ENCODE peak calls at places on chromosomes 11 and 22, in eight cellular contexts. M, J, W, X, Y, O, N and E are unnamed samples. For H3K27me3, the result is how much of the 10 kb centered on the place peaks cover.

GRCh38 chr11:112958670-112959069 is 2.5 kb upstream of the NCAM1 start:
- DNase-seq in N (no peak), J (no peak), X (no peak), M (peak), Y (no peak), W (no peak), O (peak), E (no peak)

GRCh38 chr22:27300661-27301285 is 500.8 kb downstream of the MN1 start:
- DNase-seq in Y (no peak), O (no peak), W (no peak), M (no peak), J (no peak), X (no peak), N (no peak), E (no peak)

GRCh38 chr22:44834065-44834464 is 81.7 kb downstream of the ARHGAP8 start:
- DNase-seq in N (no peak), M (no peak), X (no peak), J (no peak), W (no peak), Y (no peak), O (no peak), E (no peak)

GRCh38 chr11:122748968-122749687 is 89.2 kb upstream of the CRTAM start:
- DNase-seq in O (peak), J (no peak), W (peak), X (peak), M (no peak), Y (no peak), N (no peak), E (no peak)

GRCh38 chr22:44100411-44100810 is 76.3 kb downstream of the PARVB start:
- DNase-seq in X (no peak), O (no peak), M (no peak), N (no peak), J (no peak), W (no peak), Y (no peak), E (no peak)

GRCh38 chr11:17563248-17563647 is 16.2 kb downstream of the OTOG start:
- DNase-seq in W (no peak), M (peak), O (no peak), J (no peak), X (no peak), Y (peak), N (no peak), E (no peak)

GRCh38 chr22:22855085-22855484 is 32.5 kb upstream of the IGLL5 start:
- DNase-seq in N (no peak), O (no peak), J (no peak), W (no peak), M (no peak), X (no peak), Y (no peak), E (no peak)

GRCh38 chr22:23688121-23688520 is 2.7 kb upstream of the RGL4 start:
- DNase-seq in Y (no peak), X (no peak), O (no peak), J (no peak), N (no peak), W (no peak), M (no peak), E (no peak)

GRCh38 chr22:25853902-25854301 is 111.9 kb downstream of the MYO18B start:
- DNase-seq in Y (peak), N (no peak), M (peak), W (no peak), O (no peak), J (no peak), X (no peak), E (no peak)

GRCh38 chr11:131910491-131911387 is 540.3 kb downstream of the NTM start:
- DNase-seq in Y (peak), O (peak), N (no peak), X (no peak), M (no peak), W (peak), J (no peak), E (peak)

GRCh38 chr11:118338637-118339061 is 3.9 kb downstream of the CD3D start:
- DNase-seq in J (no peak), M (peak), O (no peak), W (no peak), X (peak), N (no peak), Y (no peak), E (peak)

GRCh38 chr11:58444285-58444684 is 2.2 kb upstream of the OR5B12 start:
- DNase-seq in Y (no peak), N (no peak), X (no peak), M (peak), O (no peak), J (no peak), W (no peak), E (peak)

GRCh38 chr11:79440451-79441158 is at the start of gene TENM4:
- DNase-seq in W (peak), O (peak), J (peak), N (peak), Y (peak), X (no peak), M (no peak), E (peak)

GRCh38 chr22:40602231-40602630 is 34.3 kb downstream of the MRTFA start:
- DNase-seq in N (no peak), Y (no peak), J (no peak), W (no peak), X (no peak), O (peak), M (no peak), E (no peak)

GRCh38 chr11:70616938-70617674 is 218.8 kb downstream of the CTTN start:
- DNase-seq in J (no peak), W (no peak), Y (no peak), O (no peak), M (peak), N (no peak), X (no peak), E (no peak)

GRCh38 chr11:70930215-70930614 is 322.2 kb downstream of the SHANK2 start:
- DNase-seq in M (no peak), Y (no peak), X (no peak), J (no peak), W (no peak), O (no peak), N (no peak), E (no peak)

GRCh38 chr11:4577761-4578160 is 3.8 kb upstream of the OR52I2 start:
- DNase-seq in J (no peak), X (no peak), M (no peak), W (no peak), Y (no peak), O (no peak), N (no peak), E (no peak)

GRCh38 chr11:69652999-69653398 is 12.0 kb downstream of the CCND1 start:
- DNase-seq in M (no peak), Y (no peak), J (no peak), O (no peak), X (no peak), W (no peak), N (no peak), E (no peak)

GRCh38 chr11:118911113-118911879 is 14.4 kb downstream of the BCL9L start:
- DNase-seq in X (peak), M (peak), Y (peak), N (no peak), O (peak), J (no peak), W (no peak), E (peak)

GRCh38 chr22:37331811-37332536 is 49.7 kb downstream of the CYTH4 start:
- DNase-seq in O (no peak), W (peak), M (no peak), J (no peak), Y (no peak), N (no peak), X (no peak), E (no peak)

GRCh38 chr22:37329239-37330140 is 47.2 kb downstream of the CYTH4 start:
- DNase-seq in X (no peak), N (no peak), M (no peak), W (no peak), O (peak), Y (peak), J (no peak), E (no peak)

GRCh38 chr22:37328017-37328416 is 45.7 kb downstream of the CYTH4 start:
- DNase-seq in W (peak), X (no peak), J (no peak), O (peak), Y (no peak), N (no peak), M (no peak), E (no peak)

GRCh38 chr22:37331034-37331428 is 48.7 kb downstream of the CYTH4 start:
- DNase-seq in J (no peak), N (no peak), X (no peak), O (peak), W (peak), M (no peak), Y (no peak), E (no peak)

GRCh38 chr22:37330200-37331033 is 48.1 kb downstream of the CYTH4 start:
- DNase-seq in W (peak), X (no peak), Y (peak), M (peak), O (peak), J (no peak), N (no peak), E (peak)
- H3K27me3 ChIP-seq in W (under half), X (half or more), Y (under half), M (under half), O (under half), J (half or more), N (half or more), E (under half)

DNA sequence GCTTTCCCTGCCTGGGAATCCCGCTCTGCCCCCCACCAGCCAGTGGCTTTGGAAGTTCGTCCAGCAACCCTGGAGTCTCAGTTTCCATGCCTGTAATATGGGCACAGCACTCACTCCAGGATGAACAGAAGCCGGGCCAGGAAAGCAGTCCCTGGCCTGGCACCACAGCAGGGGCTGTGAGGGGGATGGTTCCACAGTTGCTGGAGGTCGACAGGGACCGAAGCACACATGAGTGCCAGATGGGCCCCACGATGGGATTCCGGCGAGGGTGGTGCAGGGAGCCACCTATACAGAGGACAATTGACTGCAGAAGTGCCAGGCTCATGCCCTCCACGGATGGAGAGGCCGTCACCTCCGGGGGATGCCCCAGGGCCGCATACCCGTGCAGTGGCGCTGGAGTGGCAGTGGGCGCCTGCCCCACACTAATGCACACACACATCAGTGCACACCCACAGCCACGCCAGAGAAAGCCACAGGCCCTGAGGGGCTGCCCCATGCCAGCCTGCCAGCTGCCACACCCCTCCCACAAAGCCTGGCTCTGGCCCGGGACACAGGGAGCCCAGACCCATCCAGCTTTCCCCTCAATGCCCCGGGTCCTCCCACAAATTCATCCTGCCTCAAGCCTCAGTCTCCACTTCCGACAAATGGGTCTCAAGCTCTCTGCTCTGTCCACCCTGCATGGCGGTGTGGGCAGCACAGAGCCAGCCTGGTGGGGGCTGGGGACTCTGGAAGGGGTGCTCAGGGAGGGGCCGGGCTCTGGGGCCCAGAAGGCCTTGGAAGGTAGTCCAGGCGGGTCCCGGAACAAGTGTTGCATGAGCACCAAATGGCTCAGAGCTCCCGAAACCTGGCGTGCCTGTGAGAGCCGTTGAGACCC is 9.7 kb downstream of the ASCL2 start:
- DNase-seq in N (no peak), Y (no peak), W (no peak), X (no peak), J (no peak), M (no peak), O (no peak), E (no peak)
- H3K27me3 ChIP-seq in N (under half), Y (under half), W (under half), X (under half), J (under half), M (under half), O (under half), E (under half)

GRCh38 chr22:49332691-49333090 is 495.0 kb downstream of the BRD1 start:
- DNase-seq in N (no peak), W (no peak), X (no peak), M (no peak), Y (no peak), O (no peak), J (no peak), E (no peak)

GRCh38 chr22:49331878-49332277 is 495.8 kb downstream of the BRD1 start:
- DNase-seq in O (no peak), X (no peak), W (no peak), Y (no peak), M (no peak), J (no peak), N (no peak), E (no peak)

GRCh38 chr22:49329636-49330035 is 498.0 kb downstream of the BRD1 start:
- DNase-seq in Y (no peak), M (no peak), W (no peak), J (no peak), O (no peak), X (no peak), N (no peak), E (no peak)

GRCh38 chr22:49330421-49331222 is 497.1 kb downstream of the BRD1 start:
- DNase-seq in X (no peak), O (no peak), Y (no peak), W (no peak), M (no peak), N (no peak), J (no peak), E (no peak)

DNA sequence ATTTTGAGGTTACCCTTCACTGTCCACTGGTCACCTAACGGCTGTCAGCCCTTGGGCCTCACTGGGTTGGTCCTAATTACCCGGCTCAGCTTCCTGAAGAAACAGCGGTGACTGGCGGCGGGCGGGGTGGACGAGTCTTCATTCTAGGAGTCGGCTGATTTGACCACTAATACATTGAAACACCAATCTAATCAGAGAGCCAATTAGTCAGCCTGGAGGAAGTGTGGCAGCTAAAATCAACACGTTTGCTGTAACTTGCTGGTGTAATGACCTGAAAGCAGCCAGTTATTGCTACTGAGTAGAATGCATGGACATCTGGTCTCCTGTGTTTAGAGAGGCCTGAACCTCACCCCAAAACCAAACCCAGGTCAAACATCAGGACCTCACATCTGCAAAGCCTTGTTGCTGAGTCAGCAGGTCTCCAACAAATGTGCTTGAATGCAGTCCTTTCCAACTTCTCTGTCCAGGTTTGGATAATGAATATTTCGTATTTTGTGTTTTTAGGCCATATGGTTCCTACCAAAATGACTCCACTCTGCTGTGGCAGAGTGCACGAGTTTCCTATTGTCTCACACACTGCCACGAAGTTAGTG is 496.4 kb downstream of the BRD1 start:
- DNase-seq in M (no peak), X (no peak), N (no peak), Y (no peak), O (no peak), J (no peak), W (no peak), E (no peak)
- H3K27me3 ChIP-seq in M (under half), X (under half), N (under half), Y (under half), O (under half), J (under half), W (under half), E (under half)

GRCh38 chr22:36726007-36726380 is 22.4 kb upstream of the CACNG2 start:
- DNase-seq in X (no peak), O (no peak), M (no peak), J (no peak), N (no peak), Y (no peak), W (no peak), E (no peak)
- H3K27me3 ChIP-seq in X (under half), O (under half), M (under half), J (under half), N (half or more), Y (under half), W (under half), E (under half)

DNA sequence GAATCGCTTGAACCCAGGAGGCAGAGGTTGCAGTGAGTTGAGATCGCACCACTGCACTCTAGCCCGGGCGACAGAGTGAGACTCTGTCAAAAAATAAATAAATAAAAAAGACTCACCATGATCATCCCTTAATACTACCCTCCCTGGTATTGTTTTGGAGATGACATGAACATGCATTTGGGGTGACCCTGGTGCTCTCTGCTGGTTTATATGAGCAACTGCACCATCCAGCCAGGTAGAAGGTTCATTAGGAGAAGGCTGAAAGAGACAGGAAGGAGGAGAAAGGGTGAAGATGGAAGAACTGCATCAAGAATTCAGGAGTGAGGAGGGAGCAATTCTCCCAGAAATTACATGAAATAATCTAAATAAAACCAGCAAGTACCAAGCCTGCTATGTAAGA is 37.8 kb downstream of the SLC5A1 start:
- DNase-seq in Y (peak), J (no peak), M (peak), O (peak), W (peak), N (no peak), X (peak), E (peak)
- H3K27me3 ChIP-seq in Y (under half), J (under half), M (under half), O (under half), W (under half), N (under half), X (under half), E (under half)